ENCODE peak calls at places on chromosomes 6 and 20, in ten cellular contexts. G is activated CD4-positive, alpha-beta T cell treated with anti-CD3 and anti-CD28 coated beads, Interleukin-2, amount 50 U/mL, for 48 hours; S is H54; W is pancreas; K is HEK293T; V is stimulated activated CD4-positive, alpha-beta T cell treated with anti-CD3 and anti-CD28 coated beads, TNF-alpha, amount 100 ng/mL, for 1 hour; P is tibial artery; B is HuH-7.5; T is stimulated activated naive CD8-positive, alpha-beta T cell treated with anti-CD3 and anti-CD28 coated beads, Interleukin-15, Interleukin-2, amounts not matched to agents 100 U/mL and 50 U/mL, for 24 hours; L is HFF-Myc. D is an unnamed sample.
A peak's percentile ranks its signal among the peaks of the same experiment; 100 is the strongest.

GRCh38 chr20:51127713-51128112 is 104.8 kb upstream of the KCNG1 start:
- DNase-seq in G (peak; percentile 18), S (no peak), W (no peak), K (no peak), V (no peak), P (no peak), B (no peak), T (no peak), L (no peak), D (no peak)

GRCh38 chr20:50052952-50053789 is 59.8 kb downstream of the UBE2V1 start:
- DNase-seq in G (no peak), S (no peak), W (no peak), K (no peak), V (no peak), P (no peak), B (no peak), T (no peak), L (no peak), D (no peak)

GRCh38 chr6:42791706-42792320 is 10.0 kb downstream of the BICRAL start:
- DNase-seq in G (no peak), S (no peak), W (no peak), K (no peak), V (no peak), P (no peak), B (no peak), T (no peak), L (no peak), D (no peak)

GRCh38 chr6:160808263-160808662 is 106.2 kb downstream of the PLG start:
- DNase-seq in G (no peak), S (no peak), W (no peak), K (no peak), V (no peak), P (no peak), B (no peak), T (no peak), L (no peak), D (no peak)

GRCh38 chr20:34045930-34046329 is 52.2 kb downstream of the RALY start:
- DNase-seq in G (no peak), S (no peak), W (no peak), K (no peak), V (no peak), P (no peak), B (no peak), T (no peak), L (no peak), D (no peak)

GRCh38 chr6:148998704-148999103 is 251.9 kb downstream of the UST start:
- DNase-seq in G (no peak), S (no peak), W (no peak), K (no peak), V (no peak), P (no peak), B (no peak), T (no peak), L (peak; percentile 54), D (no peak)

GRCh38 chr20:50729925-50730764 is 1.2 kb upstream of the PARD6B start:
- DNase-seq in G (no peak), S (no peak), W (no peak), K (no peak), V (no peak), P (peak; percentile 58), B (peak; percentile 82), T (no peak), L (no peak), D (no peak)

GRCh38 chr6:158808918-158809678 is 10.1 kb downstream of the EZR start:
- DNase-seq in G (no peak), S (no peak), W (no peak), K (no peak), V (no peak), P (no peak), B (no peak), T (no peak), L (no peak), D (no peak)

GRCh38 chr20:49724637-49725606 is 11.2 kb upstream of the B4GALT5 start:
- DNase-seq in G (peak; percentile 13), S (no peak), W (peak; percentile 49), K (no peak), V (no peak), P (peak; percentile 67), B (no peak), T (no peak), L (no peak), D (no peak)

GRCh38 chr6:135423649-135424128 is 73.9 kb downstream of the AHI1 start:
- DNase-seq in G (no peak), S (no peak), W (no peak), K (peak; percentile 40), V (no peak), P (no peak), B (no peak), T (no peak), L (peak; percentile 9), D (no peak)

GRCh38 chr6:126318797-126319196 is 21.1 kb upstream of the CENPW start:
- DNase-seq in G (no peak), S (no peak), W (no peak), K (no peak), V (no peak), P (no peak), B (no peak), T (no peak), L (no peak), D (no peak)

GRCh38 chr6:11785449-11785951 is 6.9 kb upstream of the ADTRP start:
- DNase-seq in G (peak; percentile 46), S (no peak), W (peak; percentile 33), K (no peak), V (no peak), P (no peak), B (no peak), T (no peak), L (no peak), D (no peak)

GRCh38 chr6:34661379-34661778 is 35.2 kb downstream of the ILRUN start:
- DNase-seq in G (no peak), S (no peak), W (no peak), K (no peak), V (no peak), P (no peak), B (no peak), T (no peak), L (no peak), D (no peak)

GRCh38 chr20:62952373-62953166 is at the start of gene SLC17A9:
- DNase-seq in G (peak; percentile 51), S (no peak), W (peak; percentile 29), K (no peak), V (no peak), P (peak; percentile 86), B (peak; percentile 86), T (peak; percentile 87), L (peak; percentile 25), D (peak; percentile 86)

GRCh38 chr6:81938014-81938761 is 185.7 kb upstream of the TENT5A start:
- DNase-seq in G (no peak), S (peak; percentile 5), W (peak; percentile 29), K (no peak), V (no peak), P (no peak), B (peak; percentile 17), T (no peak), L (peak; percentile 93), D (no peak)

GRCh38 chr20:43985608-43986316 is 71.1 kb downstream of the TOX2 start:
- DNase-seq in G (no peak), S (no peak), W (no peak), K (no peak), V (no peak), P (no peak), B (no peak), T (no peak), L (no peak), D (no peak)

GRCh38 chr20:35433337-35433736 is 4.7 kb downstream of the GDF5 start:
- DNase-seq in G (no peak), S (no peak), W (no peak), K (no peak), V (no peak), P (no peak), B (no peak), T (no peak), L (no peak), D (no peak)

GRCh38 chr6:52407467-52407866 is 12.7 kb upstream of the EFHC1 start:
- DNase-seq in G (no peak), S (no peak), W (no peak), K (peak; percentile 38), V (no peak), P (no peak), B (no peak), T (no peak), L (no peak), D (no peak)

GRCh38 chr6:157777344-157777743 is 45.7 kb upstream of the SNX9 start:
- DNase-seq in G (no peak), S (no peak), W (no peak), K (no peak), V (no peak), P (no peak), B (no peak), T (no peak), L (no peak), D (no peak)

D was measured in GM12891.